ENCODE peak calls at places on chromosomes 13 and 19, in nine cellular contexts. I, U, O, W, C, G, K, M and V are unnamed samples.

GRCh38 chr19:3204646-3205275 is 19.0 kb downstream of the NCLN start:
- DNase-seq in I (no peak), U (no peak), O (no peak), W (no peak), C (no peak), G (no peak), K (no peak), M (no peak), V (no peak)

GRCh38 chr13:52955505-52955904 is 73.1 kb upstream of the OLFM4 start:
- DNase-seq in I (no peak), U (no peak), O (no peak), W (no peak), C (no peak), G (no peak), K (no peak), M (no peak), V (no peak)

GRCh38 chr19:4402171-4403004 is at the start of gene CHAF1A:
- DNase-seq in I (peak; percentile 100), U (peak; percentile 100), O (peak; percentile 99), W (peak; percentile 97), C (peak; percentile 99), G (peak; percentile 100), K (peak; percentile 99), M (peak; percentile 100), V (peak; percentile 100)

GRCh38 chr19:7386308-7386707 is 37.6 kb downstream of the ARHGEF18 start:
- DNase-seq in I (no peak), U (no peak), O (no peak), W (no peak), C (no peak), G (no peak), K (no peak), M (no peak), V (no peak)

GRCh38 chr13:106407338-106407737 is 128.1 kb downstream of the EFNB2 start:
- DNase-seq in I (no peak), U (no peak), O (no peak), W (no peak), C (no peak), G (no peak), K (no peak), M (no peak), V (no peak)

GRCh38 chr13:112756081-112756480 is 66.2 kb downstream of the ATP11A start:
- DNase-seq in I (no peak), U (no peak), O (no peak), W (no peak), C (no peak), G (no peak), K (no peak), M (peak; percentile 37), V (no peak)

GRCh38 chr19:16051254-16052025 is 24.9 kb upstream of the TPM4 start:
- DNase-seq in I (no peak), U (peak; percentile 22), O (no peak), W (peak; percentile 14), C (no peak), G (peak; percentile 76), K (no peak), M (no peak), V (no peak)

GRCh38 chr19:38277969-38278680 is 13.8 kb downstream of the SPINT2 start:
- DNase-seq in I (peak; percentile 55), U (peak; percentile 90), O (no peak), W (no peak), C (no peak), G (no peak), K (no peak), M (no peak), V (no peak)

GRCh38 chr19:1253514-1254080 is 5.2 kb downstream of the MIDN start:
- DNase-seq in I (no peak), U (no peak), O (no peak), W (no peak), C (no peak), G (no peak), K (no peak), M (no peak), V (no peak)

GRCh38 chr13:37534181-37534580 is 64.4 kb downstream of the POSTN start:
- DNase-seq in I (peak; percentile 66), U (peak; percentile 60), O (no peak), W (no peak), C (no peak), G (no peak), K (no peak), M (no peak), V (peak; percentile 80)

GRCh38 chr13:32669030-32669646 is 82.9 kb downstream of the PDS5B start:
- DNase-seq in I (no peak), U (peak; percentile 47), O (no peak), W (no peak), C (no peak), G (no peak), K (no peak), M (no peak), V (peak; percentile 22)

GRCh38 chr13:101416181-101417042 is at the start of gene NALCN:
- DNase-seq in I (no peak), U (peak; percentile 38), O (peak; percentile 25), W (no peak), C (peak; percentile 21), G (no peak), K (no peak), M (no peak), V (no peak)

GRCh38 chr13:24306632-24307031 is 2.7 kb upstream of the C1QTNF9 start:
- DNase-seq in I (peak; percentile 3), U (peak; percentile 59), O (no peak), W (no peak), C (no peak), G (no peak), K (no peak), M (no peak), V (peak; percentile 5)